ENCODE peak calls at places on chromosomes 4 and X, in nine cellular contexts. L, M, T, J, Y, W, V, P and F are unnamed samples.

GRCh38 chr4:181259081-181259480 is 984.1 kb upstream of the TENM3 start:
- DNase-seq in L (no peak), M (no peak), T (no peak), J (no peak), Y (no peak), W (no peak), V (no peak), P (no peak), F (no peak)

GRCh38 chr4:94357624-94358023 is 15.0 kb upstream of the HPGDS start:
- DNase-seq in L (no peak), M (no peak), T (no peak), J (no peak), Y (no peak), W (no peak), V (peak; percentile 53), P (no peak), F (no peak)

GRCh38 chrX:28550331-28550872 is 36.8 kb upstream of the IL1RAPL1 start:
- DNase-seq in L (no peak), M (no peak), T (no peak), J (no peak), Y (no peak), W (no peak), V (no peak), P (no peak), F (no peak)

GRCh38 chr4:1716065-1716945 is 4.2 kb upstream of the SLBP start:
- DNase-seq in L (no peak), M (no peak), T (no peak), J (no peak), Y (no peak), W (no peak), V (no peak), P (no peak), F (no peak)

GRCh38 chr4:41092128-41092527 is 122.2 kb downstream of the APBB2 start:
- DNase-seq in L (no peak), M (no peak), T (no peak), J (no peak), Y (no peak), W (no peak), V (no peak), P (no peak), F (no peak)

GRCh38 chrX:109281478-109282275 is 200.2 kb downstream of the GUCY2F start:
- DNase-seq in L (no peak), M (no peak), T (no peak), J (no peak), Y (no peak), W (no peak), V (no peak), P (no peak), F (no peak)

GRCh38 chr4:41418444-41418843 is 119.5 kb upstream of the LIMCH1 start:
- DNase-seq in L (no peak), M (no peak), T (no peak), J (no peak), Y (no peak), W (no peak), V (peak; percentile 90), P (no peak), F (peak; percentile 47)

GRCh38 chrX:109839694-109840358 is 106.8 kb upstream of the ACSL4 start:
- DNase-seq in L (no peak), M (no peak), T (no peak), J (no peak), Y (no peak), W (peak; percentile 10), V (peak; percentile 61), P (no peak), F (no peak)

GRCh38 chrX:48903290-48903689 is 5.6 kb downstream of the PQBP1 start:
- DNase-seq in L (no peak), M (no peak), T (no peak), J (no peak), Y (no peak), W (no peak), V (no peak), P (no peak), F (no peak)

GRCh38 chr4:3851881-3852280 is 85.7 kb downstream of the ADRA2C start:
- DNase-seq in L (no peak), M (no peak), T (no peak), J (no peak), Y (no peak), W (no peak), V (peak; percentile 5), P (no peak), F (no peak)

GRCh38 chr4:182432819-182433218 is 189.6 kb downstream of the TENM3 start:
- DNase-seq in L (no peak), M (no peak), T (no peak), J (no peak), Y (no peak), W (no peak), V (no peak), P (no peak), F (no peak)

GRCh38 chr4:1674682-1675081 is 9.4 kb downstream of the FAM53A start:
- DNase-seq in L (no peak), M (no peak), T (no peak), J (no peak), Y (no peak), W (no peak), V (no peak), P (no peak), F (no peak)

GRCh38 chr4:77354550-77354949 is 197.5 kb downstream of the CCNG2 start:
- DNase-seq in L (no peak), M (no peak), T (no peak), J (no peak), Y (no peak), W (no peak), V (no peak), P (no peak), F (no peak)

GRCh38 chr4:165052627-165053026 is 1.0 kb upstream of the TRIM75 start:
- DNase-seq in L (no peak), M (no peak), T (no peak), J (no peak), Y (no peak), W (no peak), V (no peak), P (no peak), F (no peak)

GRCh38 chrX:137792214-137792613 is 226.3 kb downstream of the ZIC3 start:
- DNase-seq in L (no peak), M (no peak), T (no peak), J (no peak), Y (no peak), W (no peak), V (no peak), P (no peak), F (no peak)

GRCh38 chrX:17861496-17862011 is 456 bp upstream of the RAI2 start:
- DNase-seq in L (no peak), M (no peak), T (no peak), J (no peak), Y (no peak), W (no peak), V (no peak), P (no peak), F (no peak)

GRCh38 chrX:78513996-78514745 is 145.0 kb downstream of the RTL3 start:
- DNase-seq in L (no peak), M (no peak), T (no peak), J (no peak), Y (no peak), W (no peak), V (peak; percentile 29), P (no peak), F (no peak)

GRCh38 chrX:153578200-153578835 is 20.6 kb downstream of the CCNQ start:
- DNase-seq in L (no peak), M (no peak), T (no peak), J (no peak), Y (no peak), W (no peak), V (no peak), P (no peak), F (no peak)

GRCh38 chrX:134551365-134552095 is 91.6 kb downstream of the HPRT1 start:
- DNase-seq in L (no peak), M (no peak), T (no peak), J (peak; percentile 23), Y (no peak), W (no peak), V (peak; percentile 61), P (no peak), F (no peak)

GRCh38 chr4:17968721-17969120 is 52.8 kb downstream of the LCORL start:
- DNase-seq in L (no peak), M (no peak), T (no peak), J (no peak), Y (no peak), W (no peak), V (no peak), P (no peak), F (no peak)

GRCh38 chr4:183177001-183177400 is 77.9 kb downstream of the WWC2 start:
- DNase-seq in L (no peak), M (no peak), T (no peak), J (no peak), Y (no peak), W (no peak), V (no peak), P (no peak), F (no peak)

GRCh38 chr4:109701566-109702399 is 1.5 kb downstream of the CASP6 start:
- DNase-seq in L (no peak), M (no peak), T (no peak), J (no peak), Y (no peak), W (no peak), V (peak; percentile 2), P (no peak), F (no peak)

GRCh38 chr4:72352746-72353145 is 216.3 kb downstream of the ADAMTS3 start:
- DNase-seq in L (no peak), M (no peak), T (no peak), J (no peak), Y (no peak), W (no peak), V (peak; percentile 81), P (no peak), F (no peak)

GRCh38 chrX:130094712-130095111 is 15.6 kb downstream of the ELF4 start:
- DNase-seq in L (no peak), M (no peak), T (no peak), J (no peak), Y (no peak), W (no peak), V (no peak), P (no peak), F (no peak)

GRCh38 chrX:107769581-107770317 is 5.8 kb downstream of the TSC22D3 start:
- DNase-seq in L (no peak), M (no peak), T (no peak), J (peak; percentile 23), Y (no peak), W (no peak), V (no peak), P (no peak), F (no peak)